ENCODE peak calls at places on chromosomes 4 and X, in six cellular contexts. K is ureter, S is aorta, V is left cardiac atrium, A is thyroid gland, I is RPMI7951. D is an unnamed sample.

GRCh38 chr4:7414046-7414445 is 20.7 kb downstream of the PSAPL1 start:
- DNase-seq in K (no peak), S (peak), V (no peak), A (no peak), I (no peak), D (no peak)

GRCh38 chrX:1487401-1487800 is 34.7 kb upstream of the ASMTL start:
- DNase-seq in K (peak), S (no peak), V (no peak), A (no peak), I (no peak), D (no peak)

GRCh38 chr4:89674876-89675459 is 162.0 kb downstream of the SNCA start:
- DNase-seq in K (no peak), S (no peak), V (no peak), A (no peak), I (no peak), D (no peak)

GRCh38 chrX:136639506-136640176 is 8.3 kb upstream of the CD40LG start:
- DNase-seq in K (no peak), S (no peak), V (no peak), A (no peak), I (no peak), D (no peak)

GRCh38 chrX:34379891-34380290 is 247.8 kb upstream of the FAM47A start:
- DNase-seq in K (no peak), S (no peak), V (no peak), A (no peak), I (no peak), D (no peak)

GRCh38 chr4:172826866-172827265 is 341.7 kb upstream of the GALNT7 start:
- DNase-seq in K (no peak), S (no peak), V (no peak), A (no peak), I (no peak), D (no peak)

GRCh38 chr4:8230891-8231290 is 31.8 kb downstream of the SH3TC1 start:
- DNase-seq in K (no peak), S (no peak), V (no peak), A (no peak), I (no peak), D (no peak)

GRCh38 chr4:177573487-177573886 is 131.2 kb upstream of the AGA start:
- DNase-seq in K (no peak), S (no peak), V (no peak), A (no peak), I (peak), D (no peak)

GRCh38 chr4:82896755-82897154 is 3.8 kb upstream of the THAP9 start:
- DNase-seq in K (no peak), S (no peak), V (no peak), A (no peak), I (no peak), D (no peak)